ENCODE peak calls at places on chromosomes 6 and 20, in ten cellular contexts. A, V, W, G, J, S, N, Y, X and D are unnamed samples.
A peak's percentile ranks its signal among the peaks of the same experiment; 100 is the strongest.

GRCh38 chr20:36298061-36298460 is 8.1 kb upstream of the DLGAP4 start:
- DNase-seq in A (no peak), V (no peak), W (no peak), G (no peak), J (no peak), S (no peak), N (no peak), Y (no peak), X (no peak), D (no peak)

GRCh38 chr6:146357578-146358340 is 185.9 kb upstream of the RAB32 start:
- DNase-seq in A (peak; percentile 27), V (peak; percentile 66), W (no peak), G (no peak), J (no peak), S (no peak), N (no peak), Y (no peak), X (no peak), D (no peak)

GRCh38 chr6:81531869-81532561 is 220.5 kb downstream of the TENT5A start:
- DNase-seq in A (peak; percentile 38), V (peak; percentile 79), W (no peak), G (no peak), J (no peak), S (no peak), N (no peak), Y (no peak), X (no peak), D (no peak)

GRCh38 chr20:12875510-12875909 is 133.3 kb upstream of the SPTLC3 start:
- DNase-seq in A (no peak), V (no peak), W (no peak), G (no peak), J (no peak), S (no peak), N (no peak), Y (no peak), X (no peak), D (no peak)

GRCh38 chr6:33746651-33747100 is at the start of gene IP6K3:
- DNase-seq in A (no peak), V (no peak), W (peak; percentile 72), G (no peak), J (no peak), S (no peak), N (no peak), Y (no peak), X (no peak), D (no peak)

GRCh38 chr6:108744244-108744972 is 103.8 kb upstream of the ARMC2 start:
- DNase-seq in A (no peak), V (no peak), W (no peak), G (no peak), J (no peak), S (no peak), N (no peak), Y (no peak), X (no peak), D (no peak)

GRCh38 chr6:163427498-163428254 is 13.2 kb downstream of the QKI start:
- DNase-seq in A (peak; percentile 82), V (no peak), W (no peak), G (no peak), J (no peak), S (no peak), N (no peak), Y (no peak), X (no peak), D (no peak)

GRCh38 chr6:124962617-124963415 is 579 bp downstream of the RNF217 start:
- DNase-seq in A (peak; percentile 35), V (no peak), W (peak; percentile 36), G (peak; percentile 48), J (peak; percentile 87), S (peak; percentile 49), N (peak; percentile 62), Y (peak; percentile 79), X (peak; percentile 64), D (peak; percentile 37)

GRCh38 chr6:32796848-32797776 is 19.7 kb downstream of the HLA-DOB start:
- DNase-seq in A (peak; percentile 58), V (peak; percentile 62), W (peak; percentile 73), G (peak; percentile 76), J (peak; percentile 83), S (peak; percentile 71), N (peak; percentile 81), Y (peak; percentile 83), X (peak; percentile 81), D (peak; percentile 61)

GRCh38 chr6:162712694-162713093 is 14.9 kb downstream of the PRKN start:
- DNase-seq in A (no peak), V (no peak), W (no peak), G (no peak), J (no peak), S (no peak), N (no peak), Y (no peak), X (no peak), D (no peak)

GRCh38 chr20:24164360-24164759 is 175.8 kb upstream of the GGTLC1 start:
- DNase-seq in A (no peak), V (peak; percentile 21), W (no peak), G (no peak), J (no peak), S (no peak), N (no peak), Y (no peak), X (no peak), D (no peak)

GRCh38 chr6:139115980-139116758 is 18.7 kb upstream of the HECA start:
- DNase-seq in A (no peak), V (no peak), W (no peak), G (no peak), J (no peak), S (no peak), N (no peak), Y (no peak), X (no peak), D (no peak)
- H3K4me1 ChIP-seq in A (no peaks in the 10 kb centered on the region), V (peaks cover 15% of the 10 kb centered on the region), W (no peaks in the 10 kb centered on the region), G (no peaks in the 10 kb centered on the region), J (no peaks in the 10 kb centered on the region), S (no peaks in the 10 kb centered on the region), N (no peaks in the 10 kb centered on the region), Y (no peaks in the 10 kb centered on the region), X (no peaks in the 10 kb centered on the region), D (no peaks in the 10 kb centered on the region)

DNA sequence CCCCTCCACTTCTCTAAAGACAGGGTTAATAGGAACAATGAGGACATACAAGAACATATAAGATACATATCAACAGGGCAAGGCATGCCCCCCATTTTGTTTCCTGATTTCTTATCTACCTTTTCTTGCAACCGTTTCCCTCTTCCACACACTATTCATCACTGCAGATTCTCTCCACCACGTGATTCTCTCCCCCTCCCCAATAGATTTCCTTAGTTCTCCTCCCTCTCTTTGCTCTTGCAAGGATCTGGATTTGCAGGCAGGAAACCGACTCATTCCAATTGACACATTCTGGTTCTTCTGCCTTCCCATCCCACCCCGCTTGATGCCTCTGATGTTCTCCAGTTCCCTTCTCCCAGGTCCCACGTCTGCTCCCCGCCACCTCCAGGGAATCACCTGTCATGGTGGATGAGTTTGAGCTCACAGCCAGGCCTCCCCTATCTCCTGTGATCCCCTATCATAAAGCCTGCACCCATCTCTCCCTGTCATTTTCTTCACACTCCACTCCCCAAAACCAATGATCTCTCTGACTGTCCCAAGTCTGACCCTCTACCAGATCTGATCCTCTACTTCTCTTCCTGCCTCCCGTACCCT is 7.5 kb downstream of the GABBR1 start:
- DNase-seq in A (no peak), V (no peak), W (no peak), G (no peak), J (no peak), S (no peak), N (no peak), Y (no peak), X (no peak), D (no peak)
- H3K4me1 ChIP-seq in A (peaks cover 7% of the 10 kb centered on the region), V (peaks cover 5% of the 10 kb centered on the region), W (peaks cover 24% of the 10 kb centered on the region), G (no peaks in the 10 kb centered on the region), J (peaks cover 40% of the 10 kb centered on the region), S (peaks cover 19% of the 10 kb centered on the region), N (peaks cover 6% of the 10 kb centered on the region), Y (peaks cover 9% of the 10 kb centered on the region), X (peaks cover 10% of the 10 kb centered on the region), D (peaks cover 4% of the 10 kb centered on the region)

GRCh38 chr20:11221046-11221445 is 547.2 kb upstream of the JAG1 start:
- DNase-seq in A (no peak), V (no peak), W (no peak), G (no peak), J (no peak), S (no peak), N (no peak), Y (no peak), X (no peak), D (no peak)

GRCh38 chr20:11218035-11218680 is 544.4 kb upstream of the JAG1 start:
- DNase-seq in A (no peak), V (no peak), W (no peak), G (no peak), J (no peak), S (no peak), N (no peak), Y (no peak), X (no peak), D (no peak)

GRCh38 chr20:11219192-11219591 is 545.4 kb upstream of the JAG1 start:
- DNase-seq in A (no peak), V (no peak), W (no peak), G (no peak), J (no peak), S (no peak), N (no peak), Y (no peak), X (no peak), D (no peak)

GRCh38 chr20:11217322-11217989 is 543.7 kb upstream of the JAG1 start:
- DNase-seq in A (peak; percentile 42), V (no peak), W (no peak), G (no peak), J (no peak), S (no peak), N (peak; percentile 23), Y (no peak), X (no peak), D (no peak)

DNA sequence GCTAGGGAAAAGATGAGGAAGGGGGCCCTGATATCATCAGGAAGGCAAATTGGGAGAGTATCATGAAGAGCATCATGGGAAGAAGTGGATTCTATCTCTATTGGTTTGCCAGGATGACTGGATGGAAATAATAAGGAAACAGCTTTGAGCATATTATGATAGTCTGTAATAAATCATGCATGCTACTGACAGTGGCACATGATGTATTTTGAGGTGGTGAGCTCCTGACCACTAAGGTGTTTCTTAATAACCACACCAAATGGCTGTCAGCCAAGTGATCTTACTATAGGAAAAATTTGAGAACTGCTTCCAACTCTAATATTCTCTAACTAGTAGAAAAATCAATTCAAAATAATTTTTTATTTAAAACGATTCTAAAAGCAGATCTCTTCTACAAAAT is 548.4 kb upstream of the JAG1 start:
- DNase-seq in A (no peak), V (no peak), W (no peak), G (no peak), J (no peak), S (no peak), N (no peak), Y (no peak), X (no peak), D (no peak)
- H3K4me1 ChIP-seq in A (peaks cover 2% of the 10 kb centered on the region), V (no peaks in the 10 kb centered on the region), W (peaks cover 10% of the 10 kb centered on the region), G (peaks cover 8% of the 10 kb centered on the region), J (peaks cover 6% of the 10 kb centered on the region), S (peaks cover 16% of the 10 kb centered on the region), N (peaks cover 1% of the 10 kb centered on the region), Y (peaks cover 13% of the 10 kb centered on the region), X (peaks cover 15% of the 10 kb centered on the region), D (peaks cover 4% of the 10 kb centered on the region)

GRCh38 chr6:138044972-138045371 is 62.2 kb downstream of the PERP start:
- DNase-seq in A (no peak), V (no peak), W (no peak), G (no peak), J (no peak), S (no peak), N (no peak), Y (no peak), X (no peak), D (no peak)
- H3K4me1 ChIP-seq in A (no peaks in the 10 kb centered on the region), V (no peaks in the 10 kb centered on the region), W (no peaks in the 10 kb centered on the region), G (no peaks in the 10 kb centered on the region), J (no peaks in the 10 kb centered on the region), S (no peaks in the 10 kb centered on the region), N (no peaks in the 10 kb centered on the region), Y (no peaks in the 10 kb centered on the region), X (no peaks in the 10 kb centered on the region), D (no peaks in the 10 kb centered on the region)